ENCODE peak calls at places on chromosomes 4 and X, in six cellular contexts. C, F, Z, W, M and S are unnamed samples. For H3K9me3, the result is how much of the 10 kb centered on the place peaks cover.

GRCh38 chrX:152588206-152588605 is 49.5 kb upstream of the GABRQ start:
- DNase-seq in M (no peak), Z (no peak), W (no peak), C (no peak), F (no peak), S (no peak)

GRCh38 chrX:119410027-119410819 is 11.1 kb downstream of the SLC25A43 start:
- DNase-seq in M (peak), W (peak), C (peak), F (peak), Z (peak), S (no peak)

GRCh38 chr4:173365359-173365996 is 5.3 kb upstream of the SAP30 start:
- DNase-seq in F (no peak), C (no peak), Z (no peak), M (no peak), W (no peak), S (no peak)

GRCh38 chr4:88674989-88675388 is 22.6 kb downstream of the NAP1L5 start:
- DNase-seq in F (no peak), M (no peak), Z (no peak), W (no peak), C (peak), S (no peak)

GRCh38 chr4:111639120-111639519 is 506.1 kb upstream of the FAM241A start:
- DNase-seq in M (no peak), W (no peak), F (no peak), Z (no peak), C (peak), S (no peak)

GRCh38 chr4:2817701-2818350 is 24.9 kb downstream of the SH3BP2 start:
- DNase-seq in F (no peak), W (peak), C (peak), Z (peak), M (no peak), S (no peak)

GRCh38 chr4:36997727-36998126 is 246.8 kb upstream of the NWD2 start:
- DNase-seq in W (no peak), Z (no peak), C (no peak), M (no peak), F (no peak), S (no peak)

GRCh38 chr4:3821580-3822229 is 55.5 kb downstream of the ADRA2C start:
- DNase-seq in F (no peak), C (peak), M (no peak), Z (no peak), W (no peak), S (no peak)

GRCh38 chr4:148539387-148539786 is 97.2 kb upstream of the NR3C2 start:
- DNase-seq in M (no peak), F (no peak), Z (no peak), C (no peak), W (no peak), S (no peak)

GRCh38 chr4:108885211-108885610 is 122.4 kb upstream of the ETNPPL start:
- DNase-seq in M (no peak), W (no peak), F (no peak), C (peak), Z (no peak), S (no peak)

GRCh38 chrX:100410901-100411801 is 1.1 kb upstream of the PCDH19 start:
- DNase-seq in W (no peak), Z (no peak), M (no peak), C (peak), F (no peak), S (no peak)

GRCh38 chr4:6318206-6318605 is 48.6 kb downstream of the WFS1 start:
- DNase-seq in C (no peak), W (no peak), F (no peak), M (no peak), Z (no peak), S (no peak)

GRCh38 chr4:84920591-84920990 is 45.9 kb downstream of the WDFY3 start:
- DNase-seq in Z (no peak), M (no peak), W (no peak), C (peak), F (no peak), S (no peak)

GRCh38 chr4:83342476-83342875 is 7.8 kb upstream of the HPSE start:
- DNase-seq in F (no peak), Z (no peak), M (no peak), C (no peak), W (no peak), S (no peak)

GRCh38 chrX:65702956-65703355 is 35.5 kb downstream of the MSN start:
- DNase-seq in C (no peak), F (no peak), W (no peak), Z (no peak), M (no peak), S (no peak)

GRCh38 chrX:136656596-136656995 is 8.6 kb downstream of the CD40LG start:
- DNase-seq in C (no peak), M (no peak), W (no peak), Z (no peak), F (no peak), S (no peak)

GRCh38 chrX:154734101-154734781 is 16.6 kb downstream of the GAB3 start:
- DNase-seq in Z (no peak), M (no peak), F (peak), C (peak), W (peak), S (peak)

GRCh38 chr4:129446074-129446473 is 350.1 kb downstream of the C4orf33 start:
- DNase-seq in Z (peak), C (no peak), W (no peak), F (no peak), M (no peak), S (no peak)

GRCh38 chr4:6568689-6569332 is 6.2 kb upstream of the MAN2B2 start:
- DNase-seq in M (no peak), F (no peak), W (no peak), Z (peak), C (peak), S (no peak)

GRCh38 chr4:132332932-132333722 is 816.0 kb upstream of the PCDH10 start:
- DNase-seq in F (no peak), C (no peak), W (no peak), M (no peak), Z (peak), S (no peak)

GRCh38 chr4:180669637-180670036 is 1573.6 kb upstream of the TENM3 start:
- DNase-seq in M (no peak), W (no peak), F (no peak), Z (no peak), C (no peak), S (no peak)

GRCh38 chr4:56995525-56995924 is 16.8 kb downstream of the POLR2B start:
- DNase-seq in C (peak), Z (no peak), W (no peak), F (peak), M (peak), S (no peak)

GRCh38 chr4:165461176-165461835 is 82.5 kb downstream of the CPE start:
- DNase-seq in M (no peak), Z (no peak), W (no peak), C (peak), F (no peak), S (no peak)

GRCh38 chr4:151287409-151287808 is 10.4 kb downstream of the PRSS48 start:
- DNase-seq in M (no peak), C (no peak), F (no peak), W (no peak), Z (no peak), S (no peak)

GRCh38 chrX:101550362-101550761 is at the start of gene ARMCX1:
- DNase-seq in M (peak), F (peak), C (peak), Z (no peak), W (peak), S (no peak)

GRCh38 chr4:123244233-123244632 is 152.4 kb upstream of the SPRY1 start:
- DNase-seq in Z (no peak), W (peak), F (no peak), C (no peak), M (peak), S (no peak)

DNA sequence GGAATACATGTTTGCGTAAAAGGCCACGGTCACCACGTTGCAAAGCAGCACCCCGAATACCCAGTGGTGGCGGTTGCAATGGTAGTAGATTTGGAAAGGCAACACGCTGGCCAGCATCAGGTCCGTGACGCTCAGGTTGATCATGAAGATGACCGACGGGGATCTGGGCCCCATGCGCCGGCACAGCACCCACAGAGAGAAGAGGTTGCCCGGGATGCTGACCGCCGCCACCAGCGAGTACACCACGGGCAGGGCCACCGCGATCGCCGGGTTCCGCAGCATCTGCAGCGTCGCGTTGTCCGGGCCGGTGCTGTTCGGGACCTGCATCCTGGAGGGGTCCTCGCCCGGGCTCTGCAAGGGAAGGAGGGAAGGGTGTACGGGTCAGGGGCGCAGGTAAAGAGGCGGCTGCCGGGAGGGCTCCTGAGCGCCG is 13.5 kb upstream of the ASMTL start:
- DNase-seq in C (no peak), F (peak), W (peak), M (peak), Z (no peak), S (no peak)
- H3K27ac ChIP-seq in C (no peak), F (no peak), W (no peak), M (no peak), Z (no peak), S (no peak)

GRCh38 chr4:127771535-127772275 is 10.4 kb upstream of the HSPA4L start:
- DNase-seq in F (no peak), M (no peak), C (no peak), W (no peak), Z (no peak), S (no peak)
- H3K9me3 ChIP-seq in F (under half), M (under half), C (under half), W (under half), Z (under half), S (under half)

GRCh38 chr4:153083447-153083921 is 120.8 kb upstream of the TRIM2 start:
- DNase-seq in C (peak), M (peak), W (no peak), F (no peak), Z (peak), S (peak)

GRCh38 chr4:153081181-153081580 is 123.1 kb upstream of the TRIM2 start:
- DNase-seq in W (no peak), F (no peak), C (no peak), M (no peak), Z (no peak), S (no peak)

GRCh38 chr4:153084249-153084648 is 120.0 kb upstream of the TRIM2 start:
- DNase-seq in M (no peak), W (no peak), F (no peak), C (no peak), Z (no peak), S (no peak)

GRCh38 chr4:153081693-153082092 is 122.5 kb upstream of the TRIM2 start:
- DNase-seq in Z (no peak), C (no peak), F (no peak), W (no peak), M (no peak), S (no peak)

DNA sequence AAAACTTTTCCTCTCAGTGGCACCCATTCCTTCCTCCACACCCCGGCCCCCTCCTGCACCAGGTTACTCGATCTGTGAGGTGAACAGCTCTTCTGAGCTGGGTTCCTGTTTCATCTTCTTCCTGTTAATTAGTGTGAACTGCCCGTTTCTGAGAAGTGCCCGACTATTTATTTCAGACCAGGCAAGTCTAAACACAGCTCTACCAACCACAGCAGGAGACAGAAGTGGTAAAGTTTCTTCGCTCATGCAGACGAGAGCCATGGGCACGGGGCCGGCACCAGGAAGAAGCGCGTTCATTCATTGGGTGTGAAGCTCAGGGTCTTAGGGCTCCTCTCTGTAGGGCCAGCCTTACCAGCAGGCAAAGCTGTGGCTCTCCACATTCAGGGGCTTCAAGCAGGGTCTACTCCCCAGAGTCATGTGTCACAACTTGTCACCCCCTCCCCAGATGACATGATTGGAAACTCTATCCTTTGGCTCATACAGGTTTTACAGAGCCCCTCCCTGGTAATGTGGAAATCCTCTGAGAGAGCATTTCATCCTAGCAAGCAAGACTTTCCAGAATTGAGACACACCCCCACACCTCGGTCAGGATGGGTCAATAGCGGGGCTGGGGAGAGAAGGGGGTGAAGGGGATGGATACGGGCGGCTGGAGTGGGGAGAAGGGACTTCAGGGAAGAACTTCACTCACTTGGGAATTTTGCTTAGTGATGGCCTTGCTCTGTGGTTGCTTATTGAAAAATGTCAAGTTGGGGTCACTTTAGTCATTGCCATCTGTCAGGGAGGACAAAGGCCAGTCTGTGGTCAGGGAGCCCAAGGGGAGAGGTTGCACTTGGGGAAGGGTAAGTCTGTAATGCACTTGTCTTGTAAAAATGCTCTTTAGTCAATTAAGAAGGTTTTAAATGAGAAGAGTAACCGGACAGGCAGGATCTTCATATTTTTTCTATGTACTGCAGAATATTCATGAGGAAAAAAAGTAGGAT is 121.6 kb upstream of the TRIM2 start:
- DNase-seq in C (no peak), W (no peak), F (no peak), M (no peak), Z (no peak), S (no peak)
- H3K27ac ChIP-seq in C (no peak), W (no peak), F (no peak), M (no peak), Z (no peak), S (no peak)

GRCh38 chr4:166875821-166876220 is 358.5 kb downstream of the SPOCK3 start:
- DNase-seq in W (no peak), M (no peak), C (no peak), Z (no peak), F (no peak), S (no peak)
- H3K9me3 ChIP-seq in W (under half), M (under half), C (under half), Z (under half), F (under half), S (under half)